ENCODE peak calls at places on chromosomes 11 and 22, in six cellular contexts. One of them, this sample, is unnamed.

GRCh38 chr11:93548679-93549319 is 5.6 kb upstream of the SMCO4 start:
- DNase-seq in stimulated activated CD4-positive, alpha-beta T cell treated with anti-CD3 and anti-CD28 coated beads, Interleukin-4, amount 100 ng/mL, for 48 hours: no peak
- DNase-seq in osteocyte: no peak
- DNase-seq in frontal cortex: no peak
- DNase-seq in tibial artery: no peak
- DNase-seq in left ventricle myocardium inferior: no peak
- DNase-seq in this sample: no peak

GRCh38 chr11:110472858-110473257 is 43.1 kb downstream of the FDX1 start:
- DNase-seq in tibial artery: no peak
- DNase-seq in stimulated activated CD4-positive, alpha-beta T cell treated with anti-CD3 and anti-CD28 coated beads, Interleukin-4, amount 100 ng/mL, for 48 hours: no peak
- DNase-seq in frontal cortex: no peak
- DNase-seq in osteocyte: no peak
- DNase-seq in left ventricle myocardium inferior: no peak
- DNase-seq in this sample: no peak

GRCh38 chr22:33038836-33039235 is 19.3 kb downstream of the SYN3 start:
- DNase-seq in frontal cortex: no peak
- DNase-seq in osteocyte: no peak
- DNase-seq in stimulated activated CD4-positive, alpha-beta T cell treated with anti-CD3 and anti-CD28 coated beads, Interleukin-4, amount 100 ng/mL, for 48 hours: no peak
- DNase-seq in tibial artery: no peak
- DNase-seq in left ventricle myocardium inferior: no peak
- DNase-seq in this sample: no peak

GRCh38 chr11:57223601-57224000 is 13.4 kb downstream of the APLNR start:
- DNase-seq in left ventricle myocardium inferior: no peak
- DNase-seq in frontal cortex: no peak
- DNase-seq in stimulated activated CD4-positive, alpha-beta T cell treated with anti-CD3 and anti-CD28 coated beads, Interleukin-4, amount 100 ng/mL, for 48 hours: no peak
- DNase-seq in osteocyte: no peak
- DNase-seq in tibial artery: no peak
- DNase-seq in this sample: no peak

GRCh38 chr11:105915036-105915435 is 107.0 kb downstream of the MSANTD4 start:
- DNase-seq in left ventricle myocardium inferior: no peak
- DNase-seq in tibial artery: no peak
- DNase-seq in frontal cortex: no peak
- DNase-seq in stimulated activated CD4-positive, alpha-beta T cell treated with anti-CD3 and anti-CD28 coated beads, Interleukin-4, amount 100 ng/mL, for 48 hours: no peak
- DNase-seq in osteocyte: no peak
- DNase-seq in this sample: no peak

GRCh38 chr11:74818283-74818946 is 69.8 kb downstream of the RNF169 start:
- DNase-seq in frontal cortex: no peak
- DNase-seq in stimulated activated CD4-positive, alpha-beta T cell treated with anti-CD3 and anti-CD28 coated beads, Interleukin-4, amount 100 ng/mL, for 48 hours: no peak
- DNase-seq in tibial artery: no peak
- DNase-seq in osteocyte: no peak
- DNase-seq in left ventricle myocardium inferior: no peak
- DNase-seq in this sample: no peak

GRCh38 chr22:37549704-37550059 is 10.6 kb upstream of the CDC42EP1 start:
- DNase-seq in frontal cortex: no peak
- DNase-seq in tibial artery: peak
- DNase-seq in osteocyte: peak
- DNase-seq in stimulated activated CD4-positive, alpha-beta T cell treated with anti-CD3 and anti-CD28 coated beads, Interleukin-4, amount 100 ng/mL, for 48 hours: no peak
- DNase-seq in left ventricle myocardium inferior: no peak
- DNase-seq in this sample: no peak

GRCh38 chr11:6612008-6612815 is at the start of gene TAF10:
- DNase-seq in osteocyte: peak
- DNase-seq in left ventricle myocardium inferior: peak
- DNase-seq in frontal cortex: peak
- DNase-seq in stimulated activated CD4-positive, alpha-beta T cell treated with anti-CD3 and anti-CD28 coated beads, Interleukin-4, amount 100 ng/mL, for 48 hours: peak
- DNase-seq in tibial artery: peak
- DNase-seq in this sample: peak

GRCh38 chr11:64469288-64469687 is 110.3 kb downstream of the RPS6KA4 start:
- DNase-seq in frontal cortex: no peak
- DNase-seq in tibial artery: peak
- DNase-seq in osteocyte: no peak
- DNase-seq in left ventricle myocardium inferior: no peak
- DNase-seq in stimulated activated CD4-positive, alpha-beta T cell treated with anti-CD3 and anti-CD28 coated beads, Interleukin-4, amount 100 ng/mL, for 48 hours: no peak
- DNase-seq in this sample: no peak

GRCh38 chr22:37544955-37545702 is 15.2 kb upstream of the CDC42EP1 start:
- DNase-seq in left ventricle myocardium inferior: peak
- DNase-seq in tibial artery: peak
- DNase-seq in stimulated activated CD4-positive, alpha-beta T cell treated with anti-CD3 and anti-CD28 coated beads, Interleukin-4, amount 100 ng/mL, for 48 hours: peak
- DNase-seq in frontal cortex: no peak
- DNase-seq in osteocyte: peak
- DNase-seq in this sample: no peak

GRCh38 chr11:11969380-11970215 is 38.8 kb downstream of the DKK3 start:
- DNase-seq in left ventricle myocardium inferior: peak
- DNase-seq in tibial artery: no peak
- DNase-seq in frontal cortex: no peak
- DNase-seq in stimulated activated CD4-positive, alpha-beta T cell treated with anti-CD3 and anti-CD28 coated beads, Interleukin-4, amount 100 ng/mL, for 48 hours: no peak
- DNase-seq in osteocyte: no peak
- DNase-seq in this sample: no peak

GRCh38 chr11:121611242-121611641 is 158.5 kb upstream of the SORL1-AS1 start:
- DNase-seq in tibial artery: no peak
- DNase-seq in left ventricle myocardium inferior: no peak
- DNase-seq in stimulated activated CD4-positive, alpha-beta T cell treated with anti-CD3 and anti-CD28 coated beads, Interleukin-4, amount 100 ng/mL, for 48 hours: no peak
- DNase-seq in frontal cortex: no peak
- DNase-seq in osteocyte: no peak
- DNase-seq in this sample: no peak

GRCh38 chr11:35029979-35030378 is 109.0 kb upstream of the CD44 start:
- DNase-seq in tibial artery: no peak
- DNase-seq in stimulated activated CD4-positive, alpha-beta T cell treated with anti-CD3 and anti-CD28 coated beads, Interleukin-4, amount 100 ng/mL, for 48 hours: no peak
- DNase-seq in frontal cortex: no peak
- DNase-seq in left ventricle myocardium inferior: no peak
- DNase-seq in osteocyte: no peak
- DNase-seq in this sample: no peak